ENCODE peak calls at places on chromosomes 12 and 14, in six cellular contexts. Y is SK-N-SH, I is A549, Q is AG04450, N is small intestine, U is pancreas. C is an unnamed sample.
A peak's percentile ranks its signal among the peaks of the same experiment; 100 is the strongest.

GRCh38 chr12:133120385-133121191 is 9.5 kb downstream of the ZNF891 start:
- DNase-seq in Y (no peak), U (no peak), I (peak; percentile 37), Q (no peak), N (no peak), C (no peak)

GRCh38 chr14:59630281-59630963 is 53.8 kb upstream of the CCDC175 start:
- DNase-seq in U (no peak), Y (peak; percentile 89), Q (no peak), N (no peak), I (no peak), C (no peak)

GRCh38 chr12:88958961-88959360 is 378.7 kb upstream of the KITLG start:
- DNase-seq in Q (no peak), N (no peak), U (no peak), Y (no peak), I (no peak), C (no peak)

GRCh38 chr14:52703225-52703624 is 3.8 kb upstream of the PSMC6 start:
- DNase-seq in Y (no peak), Q (peak; percentile 81), N (peak; percentile 69), U (peak; percentile 52), I (peak; percentile 65), C (no peak)

GRCh38 chr12:58346032-58346632 is 404.8 kb downstream of the ATP23 start:
- DNase-seq in N (peak; percentile 25), Y (peak; percentile 25), Q (no peak), U (no peak), I (peak; percentile 46), C (no peak)

GRCh38 chr12:19546611-19547162 is 107.4 kb downstream of the AEBP2 start:
- DNase-seq in U (no peak), N (no peak), Y (no peak), Q (no peak), I (no peak), C (peak; percentile 17)

GRCh38 chr12:67925077-67925476 is 64.2 kb upstream of the IFNG-AS1 start:
- DNase-seq in N (no peak), Y (no peak), I (no peak), U (no peak), Q (no peak), C (no peak)

GRCh38 chr12:91620949-91621348 is 438.3 kb upstream of the DCN start:
- DNase-seq in I (no peak), Q (peak; percentile 2), U (no peak), N (peak; percentile 23), Y (no peak), C (no peak)

GRCh38 chr14:70886421-70887206 is 20.6 kb upstream of the PCNX1 start:
- DNase-seq in Y (no peak), U (no peak), I (no peak), N (peak; percentile 36), Q (no peak), C (no peak)

GRCh38 chr12:12779529-12779928 is 5.9 kb upstream of the APOLD1 start:
- DNase-seq in Q (peak; percentile 88), N (peak; percentile 83), U (no peak), I (peak; percentile 89), Y (no peak), C (no peak)

GRCh38 chr14:69945905-69946304 is 66.7 kb downstream of the SMOC1 start:
- DNase-seq in N (no peak), Y (no peak), I (no peak), Q (no peak), U (no peak), C (no peak)

GRCh38 chr12:70581199-70581598 is 56.0 kb downstream of the PTPRB start:
- DNase-seq in U (no peak), Y (no peak), Q (no peak), N (no peak), I (no peak), C (no peak)

GRCh38 chr12:90999518-90999917 is 5.3 kb downstream of the EPYC start:
- DNase-seq in N (no peak), Y (no peak), I (no peak), U (no peak), Q (no peak), C (no peak)

GRCh38 chr14:73754911-73755360 is 40.8 kb upstream of the PNMA1 start:
- DNase-seq in Y (peak; percentile 37), I (no peak), U (no peak), N (no peak), Q (no peak), C (peak; percentile 64)

GRCh38 chr14:88546621-88547385 is 8.0 kb downstream of the PTPN21 start:
- DNase-seq in I (no peak), N (no peak), U (no peak), Q (peak; percentile 58), Y (no peak), C (no peak)

GRCh38 chr12:107591095-107591375 is 94.6 kb upstream of the PWP1 start:
- DNase-seq in Y (no peak), N (no peak), I (no peak), Q (no peak), U (no peak), C (no peak)

GRCh38 chr14:101823511-101824120 is 62.1 kb downstream of the PPP2R5C start:
- DNase-seq in I (no peak), U (no peak), Y (no peak), Q (no peak), N (peak; percentile 48), C (no peak)

GRCh38 chr12:80861636-80862378 is 75.9 kb downstream of the LIN7A start:
- DNase-seq in N (no peak), Q (peak; percentile 8), Y (no peak), I (no peak), U (no peak), C (no peak)

GRCh38 chr12:6767301-6767591 is 1.1 kb downstream of the PTMS start:
- DNase-seq in Y (no peak), I (no peak), Q (no peak), U (no peak), N (no peak), C (peak; percentile 40)

GRCh38 chr12:124296295-124296915 is 1.5 kb downstream of the RFLNA start:
- DNase-seq in Y (peak; percentile 61), Q (no peak), N (peak; percentile 90), I (no peak), U (no peak), C (peak; percentile 44)

GRCh38 chr12:124297389-124297788 is 2.5 kb downstream of the RFLNA start:
- DNase-seq in Y (no peak), Q (no peak), U (no peak), I (no peak), N (no peak), C (no peak)

GRCh38 chr12:124297856-124298255 is 3.0 kb downstream of the RFLNA start:
- DNase-seq in Y (no peak), Q (no peak), I (no peak), N (no peak), U (no peak), C (no peak)

GRCh38 chr12:124295431-124296058 is 652 bp downstream of the RFLNA start:
- DNase-seq in I (no peak), Q (no peak), U (no peak), N (peak; percentile 33), Y (peak; percentile 73), C (no peak)

DNA sequence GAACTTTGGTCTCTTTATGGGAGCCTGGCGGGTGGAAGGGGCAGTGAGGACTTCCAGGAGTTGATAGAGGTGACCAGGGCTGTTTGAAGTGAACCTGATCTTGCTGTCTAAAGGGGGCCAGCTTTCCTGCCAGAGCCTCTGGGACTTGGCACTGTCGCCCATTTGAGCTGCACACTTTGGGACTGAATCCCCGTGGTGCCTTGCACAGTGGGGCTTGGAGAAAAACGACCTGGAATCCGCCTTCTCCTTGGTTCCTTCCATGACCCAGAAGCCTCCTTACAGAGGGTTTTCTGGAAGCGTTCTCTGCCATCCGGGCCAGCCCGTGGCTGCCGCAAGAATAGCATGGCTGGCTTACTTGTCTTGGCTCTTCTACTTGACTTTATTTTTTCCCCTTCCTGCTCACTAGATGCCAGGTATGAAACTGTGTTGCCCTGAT is 2.0 kb downstream of the RFLNA start:
- DNase-seq in N (peak; percentile 85), Y (no peak), I (no peak), Q (no peak), U (no peak), C (no peak)
- H3K4me3 ChIP-seq in N (no peak overlapping the region), Y (no peak overlapping the region), I (no peak overlapping the region), Q (no peak overlapping the region), U (no peak overlapping the region), C (no peak overlapping the region)

DNA sequence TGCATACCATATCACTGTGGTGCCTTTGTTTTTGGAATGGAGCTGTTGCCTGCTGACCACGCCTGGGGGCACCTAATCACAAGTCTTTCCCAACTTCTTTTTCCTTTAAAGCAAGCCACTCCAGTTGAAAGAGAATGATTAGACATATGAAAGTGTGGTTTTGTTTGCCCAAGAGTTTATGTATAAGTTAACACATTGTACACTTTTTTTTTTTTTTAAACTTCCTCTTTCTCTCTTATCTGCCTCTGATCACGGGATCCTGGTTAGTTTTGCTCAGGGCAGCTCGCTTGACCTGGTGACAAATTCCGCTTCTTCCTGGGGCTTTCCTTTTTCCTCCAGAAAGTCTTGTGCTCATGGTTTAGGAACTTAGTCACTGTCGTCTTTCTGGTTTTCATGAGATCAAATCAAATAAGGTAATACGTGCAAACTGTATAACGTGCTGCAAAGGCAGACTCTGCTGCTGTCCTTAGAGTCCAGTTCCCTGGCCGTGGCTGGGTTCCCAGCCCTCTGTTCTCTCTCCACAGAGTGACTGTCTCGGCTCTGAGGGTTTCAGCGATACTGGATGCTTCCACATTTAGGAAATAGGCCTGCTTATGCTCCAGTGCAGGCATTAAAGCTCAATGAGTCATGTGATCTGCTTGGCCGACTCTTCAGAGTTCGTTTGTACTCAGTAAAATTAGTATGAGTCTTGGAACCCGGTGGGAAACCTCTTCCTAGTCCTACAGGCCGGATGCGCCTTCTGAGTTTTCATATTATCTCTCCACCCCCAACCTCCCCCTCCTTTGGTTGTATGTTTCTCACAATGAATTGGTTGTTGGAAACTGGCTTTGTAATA is 15.2 kb downstream of the RASSF3 start:
- DNase-seq in I (peak; percentile 92), Q (peak; percentile 76), U (peak; percentile 40), N (peak; percentile 80), Y (peak; percentile 52), C (peak; percentile 57)
- H3K4me3 ChIP-seq in I (peak overlapping the region; percentile 27), Q (peak overlapping the region; percentile 50), U (no peak overlapping the region), N (no peak overlapping the region), Y (peak overlapping the region; percentile 64), C (peak overlapping the region; percentile 5)

DNA sequence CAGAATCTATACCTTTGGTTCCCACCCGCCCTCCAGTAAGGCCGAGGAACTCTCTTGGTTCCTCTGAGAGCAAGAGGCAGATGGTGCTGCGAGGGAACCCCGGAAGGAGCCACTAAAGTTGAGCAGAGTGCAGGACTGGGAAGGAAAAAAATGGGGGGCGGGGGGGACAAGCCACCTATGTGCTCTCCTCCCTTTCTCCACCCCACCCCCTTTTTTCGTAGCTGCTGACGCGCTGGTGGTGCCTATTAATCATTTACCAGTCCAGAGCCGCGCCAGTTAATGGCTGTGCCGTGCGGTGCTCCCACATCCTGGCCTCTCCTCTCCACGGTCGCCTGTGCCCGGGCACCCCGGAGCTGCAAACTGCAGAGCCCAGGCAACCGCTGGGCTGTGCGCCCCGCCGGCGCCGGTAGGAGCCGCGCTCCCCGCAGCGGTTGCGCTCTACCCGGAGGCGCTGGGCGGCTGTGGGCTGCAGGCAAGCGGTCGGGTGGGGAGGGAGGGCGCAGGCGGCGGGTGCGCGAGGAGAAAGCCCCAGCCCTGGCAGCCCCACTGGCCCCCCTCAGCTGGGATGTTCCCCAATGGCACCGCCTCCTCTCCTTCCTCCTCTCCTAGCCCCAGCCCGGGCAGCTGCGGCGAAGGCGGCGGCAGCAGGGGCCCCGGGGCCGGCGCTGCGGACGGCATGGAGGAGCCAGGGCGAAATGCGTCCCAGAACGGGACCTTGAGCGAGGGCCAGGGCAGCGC is 1.3 kb downstream of the SSTR1 start:
- DNase-seq in U (peak; percentile 84), I (no peak), Y (no peak), Q (no peak), N (peak; percentile 95), C (no peak)
- H3K4me3 ChIP-seq in U (peak overlapping the region; percentile 47), I (no peak overlapping the region), Y (no peak overlapping the region), Q (peak overlapping the region; percentile 65), N (peak overlapping the region; percentile 16), C (peak overlapping the region; percentile 28)

GRCh38 chr14:103209054-103209453 is 85.8 kb downstream of the TNFAIP2 start:
- DNase-seq in Y (peak; percentile 46), U (no peak), N (no peak), Q (no peak), I (peak; percentile 14), C (peak; percentile 32)
- H3K4me3 ChIP-seq in Y (no peak overlapping the region), U (no peak overlapping the region), N (no peak overlapping the region), Q (no peak overlapping the region), I (no peak overlapping the region), C (peak overlapping the region; percentile 72)

GRCh38 chr12:4911316-4911994 is 1.8 kb downstream of the KCNA1 start:
- DNase-seq in N (no peak), Q (no peak), U (no peak), Y (no peak), I (no peak), C (no peak)
- H3K4me3 ChIP-seq in N (no peak overlapping the region), Q (no peak overlapping the region), U (no peak overlapping the region), Y (no peak overlapping the region), I (no peak overlapping the region), C (no peak overlapping the region)

C was measured in ovary.